ENCODE peak calls at places on chromosomes 7 and 10, in six cellular contexts. L is cerebellar nuclear complex, B is ELF-1, Q is left ventricle myocardium superior, S is WTC11, J is left cardiac atrium. R is an unnamed sample.

GRCh38 chr7:153943428-153944370 is 108.5 kb upstream of the DPP6 start:
- DNase-seq in S (no peak), J (no peak), L (no peak), B (no peak), Q (no peak), R (no peak)

GRCh38 chr7:138460176-138460648 is at the start of gene TRIM24:
- DNase-seq in B (no peak), L (no peak), J (peak; percentile 97), S (no peak), Q (peak; percentile 99), R (no peak)

GRCh38 chr7:18019562-18019961 is 8.1 kb downstream of the PRPS1L1 start:
- DNase-seq in B (no peak), J (no peak), S (no peak), Q (no peak), L (no peak), R (peak; percentile 28)

GRCh38 chr10:46233101-46233500 is 53.7 kb upstream of the ANTXRL start:
- DNase-seq in L (no peak), J (no peak), S (no peak), Q (peak; percentile 3), B (no peak), R (no peak)

GRCh38 chr7:29304756-29305155 is 110.2 kb downstream of the CHN2 start:
- DNase-seq in L (no peak), Q (no peak), S (no peak), B (peak; percentile 66), J (peak; percentile 53), R (no peak)

GRCh38 chr7:132004528-132004927 is 448.1 kb upstream of the PODXL start:
- DNase-seq in Q (peak; percentile 48), J (peak; percentile 32), B (peak; percentile 45), S (no peak), L (no peak), R (peak; percentile 22)

GRCh38 chr10:111108441-111108840 is 31.6 kb downstream of the ADRA2A start:
- DNase-seq in S (no peak), J (no peak), L (no peak), B (no peak), Q (no peak), R (no peak)

GRCh38 chr7:92913849-92914248 is 77.5 kb upstream of the CDK6 start:
- DNase-seq in B (no peak), Q (no peak), S (no peak), J (no peak), L (no peak), R (no peak)

GRCh38 chr7:136136906-136137305 is 159.7 kb upstream of the MTPN start:
- DNase-seq in L (no peak), J (no peak), Q (no peak), S (no peak), B (no peak), R (no peak)

GRCh38 chr10:104556831-104557230 is 84.3 kb upstream of the SORCS3 start:
- DNase-seq in Q (no peak), L (no peak), J (no peak), S (no peak), B (no peak), R (no peak)

R was measured in AG08396.